ENCODE peak calls at places on chromosomes 11 and 22, in nine cellular contexts. R, X, H, C, W, D, S, O and T are unnamed samples.

GRCh38 chr22:32327066-32327465 is 30.6 kb upstream of the RFPL3 start:
- DNase-seq in R (no peak), X (no peak), H (peak; percentile 22), C (no peak), W (no peak), D (peak; percentile 9), S (no peak), O (no peak), T (no peak)

GRCh38 chr11:67269401-67270255 is 3.4 kb downstream of the GRK2 start:
- DNase-seq in R (peak; percentile 24), X (peak; percentile 82), H (no peak), C (no peak), W (no peak), D (no peak), S (no peak), O (no peak), T (no peak)

GRCh38 chr22:28268176-28268575 is 349.1 kb upstream of the PITPNB start:
- DNase-seq in R (no peak), X (no peak), H (no peak), C (no peak), W (no peak), D (peak; percentile 36), S (no peak), O (no peak), T (peak; percentile 19)

GRCh38 chr11:93921695-93922468 is 71.5 kb upstream of the VSTM5 start:
- DNase-seq in R (peak; percentile 30), X (peak; percentile 48), H (peak; percentile 72), C (peak; percentile 34), W (no peak), D (peak; percentile 70), S (no peak), O (peak; percentile 51), T (peak; percentile 66)

GRCh38 chr22:48756146-48757111 is 1071.2 kb downstream of the BRD1 start:
- DNase-seq in R (no peak), X (peak; percentile 9), H (no peak), C (no peak), W (no peak), D (no peak), S (peak; percentile 8), O (peak; percentile 7), T (no peak)

GRCh38 chr11:95081412-95081811 is 8.2 kb upstream of the ENDOD1 start:
- DNase-seq in R (no peak), X (no peak), H (no peak), C (no peak), W (no peak), D (no peak), S (peak; percentile 30), O (no peak), T (peak; percentile 58)

GRCh38 chr11:117888140-117888561 is 11.7 kb upstream of the FXYD6 start:
- DNase-seq in R (no peak), X (no peak), H (no peak), C (no peak), W (no peak), D (no peak), S (no peak), O (no peak), T (no peak)

GRCh38 chr22:19619144-19620009 is 94.9 kb upstream of the SEPTIN5 start:
- DNase-seq in R (peak; percentile 92), X (no peak), H (no peak), C (no peak), W (no peak), D (no peak), S (no peak), O (no peak), T (no peak)

GRCh38 chr11:122172352-122173073 is 56.5 kb upstream of the BLID start:
- DNase-seq in R (no peak), X (no peak), H (no peak), C (no peak), W (no peak), D (no peak), S (no peak), O (no peak), T (no peak)

GRCh38 chr11:92670293-92670890 is 299.1 kb upstream of the MTNR1B start:
- DNase-seq in R (no peak), X (no peak), H (no peak), C (no peak), W (no peak), D (no peak), S (no peak), O (no peak), T (no peak)

GRCh38 chr11:47245586-47246357 is 2.8 kb downstream of the ACP2 start:
- DNase-seq in R (no peak), X (no peak), H (no peak), C (no peak), W (no peak), D (no peak), S (no peak), O (no peak), T (no peak)

GRCh38 chr22:44067901-44068300 is 43.8 kb downstream of the PARVB start:
- DNase-seq in R (no peak), X (no peak), H (no peak), C (no peak), W (no peak), D (no peak), S (no peak), O (no peak), T (no peak)

GRCh38 chr22:48316245-48316875 is 1511.3 kb downstream of the BRD1 start:
- DNase-seq in R (no peak), X (no peak), H (no peak), C (no peak), W (no peak), D (no peak), S (no peak), O (no peak), T (no peak)

GRCh38 chr11:85791326-85791990 is 19.5 kb downstream of the SYTL2 start:
- DNase-seq in R (no peak), X (no peak), H (peak; percentile 17), C (no peak), W (no peak), D (no peak), S (no peak), O (no peak), T (no peak)

GRCh38 chr22:46742576-46743221 is 4.6 kb upstream of the CERK start:
- DNase-seq in R (no peak), X (peak; percentile 82), H (no peak), C (no peak), W (no peak), D (no peak), S (no peak), O (peak; percentile 55), T (no peak)

GRCh38 chr11:2300290-2300935 is 1.3 kb downstream of the C11orf21 start:
- DNase-seq in R (no peak), X (peak; percentile 20), H (no peak), C (no peak), W (no peak), D (no peak), S (peak; percentile 13), O (no peak), T (no peak)

GRCh38 chr11:26121466-26121865 is 210.5 kb upstream of the ANO3 start:
- DNase-seq in R (no peak), X (no peak), H (no peak), C (no peak), W (no peak), D (no peak), S (no peak), O (no peak), T (no peak)
- H3K4me3 ChIP-seq in R (no peak overlapping the region), X (no peak overlapping the region), H (no peak overlapping the region), C (no peak overlapping the region), W (no peak overlapping the region), D (no peak overlapping the region), S (no peak overlapping the region), O (no peak overlapping the region), T (no peak overlapping the region)

GRCh38 chr11:77418155-77418980 is 55.5 kb downstream of the PAK1 start:
- DNase-seq in R (no peak), X (no peak), H (no peak), C (no peak), W (no peak), D (no peak), S (no peak), O (no peak), T (no peak)
- H3K4me3 ChIP-seq in R (no peak overlapping the region), X (no peak overlapping the region), H (no peak overlapping the region), C (no peak overlapping the region), W (no peak overlapping the region), D (no peak overlapping the region), S (no peak overlapping the region), O (no peak overlapping the region), T (no peak overlapping the region)

GRCh38 chr11:33208150-33208549 is 46.9 kb upstream of the CSTF3 start:
- DNase-seq in R (no peak), X (no peak), H (no peak), C (no peak), W (no peak), D (no peak), S (no peak), O (no peak), T (no peak)
- H3K4me3 ChIP-seq in R (no peak overlapping the region), X (no peak overlapping the region), H (no peak overlapping the region), C (no peak overlapping the region), W (no peak overlapping the region), D (no peak overlapping the region), S (no peak overlapping the region), O (no peak overlapping the region), T (no peak overlapping the region)

GRCh38 chr11:128909438-128910125 is 18.4 kb downstream of the KCNJ5 start:
- DNase-seq in R (no peak), X (no peak), H (peak; percentile 82), C (no peak), W (no peak), D (no peak), S (peak; percentile 53), O (no peak), T (no peak)

GRCh38 chr11:128911239-128911638 is 20.1 kb downstream of the KCNJ5 start:
- DNase-seq in R (no peak), X (no peak), H (no peak), C (no peak), W (no peak), D (no peak), S (no peak), O (no peak), T (no peak)

GRCh38 chr11:128906185-128907065 is 15.3 kb downstream of the KCNJ5 start:
- DNase-seq in R (no peak), X (no peak), H (no peak), C (no peak), W (no peak), D (no peak), S (no peak), O (no peak), T (no peak)

GRCh38 chr11:128910583-128910982 is 19.4 kb downstream of the KCNJ5 start:
- DNase-seq in R (no peak), X (no peak), H (no peak), C (no peak), W (no peak), D (no peak), S (no peak), O (no peak), T (no peak)

DNA sequence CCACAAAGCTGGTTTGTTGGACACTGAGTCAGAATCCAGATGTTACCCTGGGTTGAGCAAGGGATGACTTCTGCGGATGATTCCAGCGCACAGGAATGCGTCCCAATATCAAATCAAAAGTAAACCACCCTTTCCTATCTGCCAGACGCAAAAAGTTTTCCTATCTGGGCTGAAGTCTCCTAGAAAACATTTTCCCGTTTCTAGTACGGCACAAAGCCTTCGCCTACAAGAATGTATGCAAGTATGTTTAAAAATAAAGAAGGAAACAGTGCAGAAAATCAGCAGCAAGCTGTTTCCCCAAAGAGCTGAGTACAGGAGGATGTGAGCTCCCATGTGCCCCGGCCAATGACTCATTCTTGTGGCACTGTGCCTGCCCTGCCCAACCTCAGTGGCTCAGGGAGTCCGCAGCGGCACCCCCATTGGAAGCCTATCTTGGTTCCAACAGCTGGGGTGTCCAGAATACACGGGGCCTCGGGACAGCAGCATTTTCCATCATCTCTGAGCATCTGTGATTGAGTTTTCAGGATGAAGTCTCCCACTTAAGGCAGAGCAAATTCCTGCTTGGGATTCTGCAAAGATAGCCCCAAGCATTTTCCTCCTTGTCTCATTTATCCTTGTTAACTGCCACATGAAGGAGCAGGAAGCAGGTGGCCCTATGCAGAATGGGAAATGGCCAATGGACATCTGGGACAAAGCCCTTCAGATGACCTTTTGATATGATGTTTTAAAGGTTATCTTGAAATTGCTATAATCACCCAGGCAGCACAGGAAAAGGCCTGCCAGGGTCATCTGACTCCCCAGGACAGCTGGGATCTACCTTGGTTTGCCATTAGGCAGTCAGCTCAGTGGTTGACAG is 17.5 kb downstream of the KCNJ5 start:
- DNase-seq in R (no peak), X (peak; percentile 70), H (peak; percentile 87), C (peak; percentile 42), W (no peak), D (peak; percentile 78), S (peak; percentile 79), O (peak; percentile 12), T (peak; percentile 48)
- H3K4me3 ChIP-seq in R (no peak overlapping the region), X (no peak overlapping the region), H (no peak overlapping the region), C (no peak overlapping the region), W (no peak overlapping the region), D (peak overlapping the region; percentile 16), S (no peak overlapping the region), O (peak overlapping the region; percentile 13), T (no peak overlapping the region)